ENCODE peak calls at places on chromosome 19, in ten cellular contexts. L is breast epithelium, G is fibroblast of the aortic adventitia, I is lung, V is thoracic aorta, C is HFF-Myc, O is heart right ventricle, E is neuronal stem cell, P is heart left ventricle, B is PC-3. K is an unnamed sample.

GRCh38 chr19:1907563-1908363 is 2.6 kb downstream of the ADAT3 start:
- DNase-seq in L (no peak), G (no peak), I (peak), V (no peak), C (no peak), O (no peak), E (no peak), P (no peak), B (peak), K (no peak)

GRCh38 chr19:54530866-54531265 is 28.2 kb downstream of the LAIR2 start:
- DNase-seq in L (no peak), G (no peak), I (no peak), V (no peak), C (no peak), O (no peak), E (no peak), P (no peak), B (no peak), K (no peak)

GRCh38 chr19:33282036-33282686 is 20.2 kb downstream of the CEBPA start:
- DNase-seq in L (no peak), G (no peak), I (no peak), V (no peak), C (no peak), O (no peak), E (no peak), P (no peak), B (peak), K (no peak)

GRCh38 chr19:5891938-5892771 is 11.4 kb downstream of the NDUFA11 start:
- DNase-seq in L (no peak), G (peak), I (no peak), V (no peak), C (no peak), O (no peak), E (peak), P (no peak), B (peak), K (no peak)

GRCh38 chr19:34171539-34171876 is 796 bp upstream of the LSM14A start:
- DNase-seq in L (no peak), G (peak), I (no peak), V (no peak), C (peak), O (no peak), E (no peak), P (no peak), B (peak), K (no peak)

GRCh38 chr19:6033744-6034264 is 55.9 kb upstream of the RANBP3 start:
- DNase-seq in L (peak), G (no peak), I (no peak), V (no peak), C (no peak), O (no peak), E (no peak), P (no peak), B (no peak), K (peak)

GRCh38 chr19:38657633-38658222 is 10.3 kb downstream of the ACTN4 start:
- DNase-seq in L (no peak), G (peak), I (no peak), V (no peak), C (no peak), O (no peak), E (no peak), P (no peak), B (peak), K (no peak)

GRCh38 chr19:43414554-43414953 is at the start of gene TEX101:
- DNase-seq in L (peak), G (no peak), I (no peak), V (no peak), C (no peak), O (no peak), E (no peak), P (no peak), B (no peak), K (no peak)

GRCh38 chr19:41548047-41548446 is 27.9 kb upstream of the CEACAM21 start:
- DNase-seq in L (no peak), G (no peak), I (no peak), V (no peak), C (no peak), O (no peak), E (no peak), P (no peak), B (no peak), K (no peak)

GRCh38 chr19:30074741-30075460 is 132.9 kb downstream of the URI1 start:
- DNase-seq in L (peak), G (no peak), I (no peak), V (no peak), C (no peak), O (no peak), E (no peak), P (no peak), B (no peak), K (peak)

GRCh38 chr19:2047449-2048103 is 3.5 kb downstream of the MKNK2 start:
- DNase-seq in L (no peak), G (no peak), I (no peak), V (no peak), C (no peak), O (no peak), E (no peak), P (no peak), B (peak), K (peak)

GRCh38 chr19:39499082-39499642 is 415 bp downstream of the DLL3 start:
- DNase-seq in L (no peak), G (no peak), I (no peak), V (no peak), C (no peak), O (no peak), E (no peak), P (no peak), B (no peak), K (no peak)

GRCh38 chr19:38073806-38074685 is 150.0 kb downstream of the DPF1 start:
- DNase-seq in L (no peak), G (no peak), I (no peak), V (no peak), C (no peak), O (no peak), E (peak), P (no peak), B (no peak), K (no peak)

GRCh38 chr19:31527443-31527842 is 178.2 kb upstream of the TSHZ3 start:
- DNase-seq in L (no peak), G (no peak), I (no peak), V (no peak), C (no peak), O (no peak), E (no peak), P (no peak), B (no peak), K (peak)

GRCh38 chr19:7687177-7687576 is 6.5 kb downstream of the TRAPPC5 start:
- DNase-seq in L (no peak), G (no peak), I (no peak), V (no peak), C (no peak), O (no peak), E (no peak), P (no peak), B (no peak), K (no peak)

GRCh38 chr19:39966617-39967016 is 4.3 kb upstream of the PSMC4 start:
- DNase-seq in L (no peak), G (no peak), I (no peak), V (no peak), C (no peak), O (no peak), E (no peak), P (no peak), B (no peak), K (no peak)

GRCh38 chr19:11091343-11092153 is 2.3 kb downstream of the LDLR start:
- DNase-seq in L (peak), G (peak), I (peak), V (peak), C (peak), O (peak), E (no peak), P (peak), B (peak), K (peak)

GRCh38 chr19:54104998-54105715 is 2.5 kb downstream of the NDUFA3 start:
- DNase-seq in L (no peak), G (no peak), I (no peak), V (no peak), C (no peak), O (no peak), E (no peak), P (no peak), B (no peak), K (peak)

GRCh38 chr19:29457413-29457812 is 68.4 kb upstream of the VSTM2B start:
- DNase-seq in L (no peak), G (no peak), I (no peak), V (no peak), C (no peak), O (no peak), E (no peak), P (no peak), B (no peak), K (no peak)

GRCh38 chr19:2446390-2446789 is 10.4 kb downstream of the LMNB2 start:
- DNase-seq in L (no peak), G (no peak), I (no peak), V (no peak), C (no peak), O (no peak), E (no peak), P (no peak), B (no peak), K (no peak)

GRCh38 chr19:8615022-8615421 is 4.5 kb upstream of the ADAMTS10 start:
- DNase-seq in L (no peak), G (peak), I (no peak), V (no peak), C (no peak), O (no peak), E (no peak), P (no peak), B (no peak), K (no peak)

GRCh38 chr19:41324921-41325639 is 15.1 kb downstream of the CCDC97 start:
- DNase-seq in L (no peak), G (peak), I (no peak), V (peak), C (no peak), O (peak), E (no peak), P (peak), B (peak), K (no peak)

GRCh38 chr19:50020481-50020880 is 4.7 kb downstream of the VRK3 start:
- DNase-seq in L (no peak), G (no peak), I (no peak), V (no peak), C (no peak), O (no peak), E (no peak), P (no peak), B (peak), K (no peak)
- H3K4me3 ChIP-seq in L (no peak), G (no peak), I (no peak), V (no peak), C (no peak), O (no peak), E (no peak), P (no peak), B (no peak), K (no peak)

GRCh38 chr19:45659096-45659729 is 8.8 kb upstream of the GIPR start:
- DNase-seq in L (no peak), G (no peak), I (no peak), V (no peak), C (no peak), O (no peak), E (no peak), P (no peak), B (no peak), K (no peak)

GRCh38 chr19:45655073-45655472 is 12.9 kb upstream of the GIPR start:
- DNase-seq in L (no peak), G (no peak), I (no peak), V (no peak), C (no peak), O (no peak), E (no peak), P (no peak), B (no peak), K (no peak)

GRCh38 chr19:45653634-45654033 is 14.4 kb upstream of the GIPR start:
- DNase-seq in L (no peak), G (no peak), I (no peak), V (no peak), C (no peak), O (no peak), E (no peak), P (no peak), B (no peak), K (no peak)

DNA sequence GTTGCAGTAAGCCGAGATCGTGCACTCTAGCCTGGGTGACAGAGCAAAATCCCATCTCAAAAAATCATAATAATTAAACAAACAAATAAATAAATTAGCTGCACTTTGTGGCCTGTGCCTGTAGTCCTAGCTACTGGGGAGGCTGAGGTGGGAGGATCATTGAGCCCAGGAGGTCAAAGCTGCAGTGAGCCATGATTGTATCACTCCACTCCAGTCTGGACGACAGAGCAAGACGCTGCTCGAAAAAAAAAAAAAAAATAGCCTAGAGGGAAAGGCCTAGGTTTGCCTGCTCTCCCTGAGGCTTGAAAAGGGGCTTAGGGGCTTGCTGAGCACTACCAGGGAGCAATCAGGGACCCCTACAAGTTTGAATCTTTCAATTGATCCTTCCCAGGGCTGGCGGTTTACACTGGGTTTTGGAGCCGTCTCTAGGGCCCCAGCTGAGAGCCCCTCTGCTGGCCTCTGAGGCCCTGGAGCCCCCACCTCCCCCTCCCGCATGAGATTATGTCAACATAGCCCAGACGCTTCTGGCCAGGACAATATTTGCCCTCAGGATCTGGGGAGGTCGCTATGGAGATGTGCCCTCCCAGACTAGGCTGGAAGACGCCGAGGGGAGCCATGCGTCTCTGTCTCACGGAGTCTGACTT is 10.4 kb upstream of the GIPR start:
- DNase-seq in L (no peak), G (no peak), I (no peak), V (no peak), C (no peak), O (no peak), E (no peak), P (no peak), B (no peak), K (no peak)
- H3K4me3 ChIP-seq in L (no peak), G (no peak), I (no peak), V (no peak), C (no peak), O (no peak), E (no peak), P (no peak), B (no peak), K (no peak)

GRCh38 chr19:51469162-51469561 is 9.2 kb upstream of the CEACAM18 start:
- DNase-seq in L (peak), G (no peak), I (no peak), V (no peak), C (no peak), O (no peak), E (no peak), P (no peak), B (no peak), K (no peak)
- H3K4me3 ChIP-seq in L (no peak), G (no peak), I (no peak), V (no peak), C (no peak), O (no peak), E (no peak), P (no peak), B (no peak), K (no peak)

DNA sequence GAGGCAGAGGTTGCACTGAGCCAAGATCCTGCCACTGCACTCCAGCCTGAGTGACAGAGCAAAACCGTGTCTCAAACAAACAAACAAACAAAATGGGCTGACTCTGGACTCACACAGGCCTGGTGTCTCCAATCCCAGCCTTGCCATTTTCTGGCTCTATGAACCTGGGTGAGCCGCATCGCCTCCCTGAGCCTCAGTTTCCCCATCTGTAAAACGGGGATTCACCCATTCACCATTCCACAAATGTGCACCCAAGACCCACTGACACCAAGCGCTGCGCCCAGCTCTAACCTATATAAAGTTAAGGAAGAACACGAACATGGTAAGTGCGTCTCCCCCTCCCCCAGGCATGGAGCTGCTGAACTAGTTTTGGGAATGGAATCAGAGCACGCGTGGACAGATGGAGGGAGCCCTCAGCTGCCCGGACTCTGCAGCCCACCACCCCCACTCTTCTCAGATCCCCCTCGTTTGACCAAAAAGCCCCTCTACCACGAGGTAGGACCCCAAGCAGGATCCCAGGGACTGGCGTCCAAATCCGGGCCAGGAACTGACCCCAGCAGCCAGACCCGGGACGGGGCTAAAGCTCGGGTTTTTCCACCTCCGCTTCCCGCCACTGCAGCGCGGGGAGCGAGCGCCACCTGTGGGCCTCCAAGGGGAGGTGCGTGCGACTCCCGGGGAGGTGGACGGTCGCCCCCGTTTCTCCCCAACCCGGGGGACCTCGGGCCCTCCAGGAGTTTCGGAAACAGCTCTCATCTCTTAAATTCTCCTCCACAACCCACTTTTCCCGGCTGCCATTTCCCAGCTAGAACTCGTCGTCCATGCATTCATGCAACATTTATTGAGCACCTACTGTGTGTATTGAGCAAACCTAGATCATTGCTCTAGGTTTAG is 33.0 kb upstream of the ADGRE5 start:
- DNase-seq in L (peak), G (peak), I (peak), V (no peak), C (no peak), O (peak), E (peak), P (peak), B (peak), K (no peak)
- H3K4me3 ChIP-seq in L (no peak), G (peak), I (no peak), V (peak), C (peak), O (peak), E (no peak), P (peak), B (peak), K (peak)

GRCh38 chr19:9860407-9860806 is 25.3 kb downstream of the PIN1 start:
- DNase-seq in L (no peak), G (no peak), I (no peak), V (no peak), C (no peak), O (no peak), E (no peak), P (no peak), B (no peak), K (no peak)
- H3K4me3 ChIP-seq in L (no peak), G (no peak), I (no peak), V (no peak), C (no peak), O (no peak), E (no peak), P (no peak), B (no peak), K (no peak)

DNA sequence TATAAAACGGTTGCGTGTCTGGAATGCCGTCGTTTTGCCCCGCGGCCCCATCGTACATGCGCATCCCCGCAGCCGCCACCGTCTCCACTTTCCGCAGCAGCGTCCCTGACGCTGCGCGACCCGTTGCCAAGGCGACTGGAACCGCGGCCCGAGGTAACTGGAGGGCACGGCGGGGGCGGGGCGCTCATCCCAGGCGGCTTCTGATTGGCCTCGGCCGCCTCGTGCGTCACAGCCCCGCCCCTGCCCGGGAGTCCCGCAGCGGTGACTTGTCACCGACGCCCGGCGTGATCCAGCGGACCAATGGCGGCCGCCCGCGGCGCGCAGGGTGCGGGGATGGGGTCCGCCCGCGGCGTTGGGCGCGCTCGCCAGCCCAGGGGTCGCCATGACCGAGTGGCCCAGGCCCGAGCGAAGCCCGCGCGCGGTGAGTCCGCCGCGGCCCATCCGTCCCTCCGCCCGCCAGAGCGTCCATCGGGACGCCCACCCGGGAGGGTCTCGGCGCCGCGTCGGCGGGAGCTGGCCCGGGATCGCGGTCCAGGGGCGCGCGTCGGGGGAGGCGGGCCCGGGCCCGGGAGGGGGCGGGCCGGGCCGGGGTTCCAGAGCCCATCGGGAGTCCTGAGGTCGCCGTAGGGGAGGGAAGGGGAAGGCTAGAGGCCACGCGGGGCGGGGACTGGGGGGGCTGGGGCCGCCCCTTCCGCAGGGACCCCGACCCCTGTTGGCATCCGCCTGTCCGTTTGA is at the start of gene ZSCAN1:
- DNase-seq in L (peak), G (peak), I (peak), V (no peak), C (no peak), O (peak), E (peak), P (peak), B (no peak), K (peak)
- H3K4me3 ChIP-seq in L (peak), G (peak), I (peak), V (peak), C (no peak), O (peak), E (peak), P (peak), B (no peak), K (peak)

GRCh38 chr19:14817052-14817451 is 17.9 kb downstream of the OR7A5 start:
- DNase-seq in L (no peak), G (no peak), I (no peak), V (no peak), C (no peak), O (no peak), E (no peak), P (no peak), B (no peak), K (no peak)

GRCh38 chr19:14821958-14822357 is 13.0 kb downstream of the OR7A5 start:
- DNase-seq in L (no peak), G (no peak), I (no peak), V (no peak), C (no peak), O (no peak), E (no peak), P (no peak), B (no peak), K (no peak)

GRCh38 chr19:14814982-14815381 is 20.0 kb downstream of the OR7A5 start:
- DNase-seq in L (no peak), G (no peak), I (no peak), V (no peak), C (no peak), O (no peak), E (no peak), P (no peak), B (no peak), K (no peak)

DNA sequence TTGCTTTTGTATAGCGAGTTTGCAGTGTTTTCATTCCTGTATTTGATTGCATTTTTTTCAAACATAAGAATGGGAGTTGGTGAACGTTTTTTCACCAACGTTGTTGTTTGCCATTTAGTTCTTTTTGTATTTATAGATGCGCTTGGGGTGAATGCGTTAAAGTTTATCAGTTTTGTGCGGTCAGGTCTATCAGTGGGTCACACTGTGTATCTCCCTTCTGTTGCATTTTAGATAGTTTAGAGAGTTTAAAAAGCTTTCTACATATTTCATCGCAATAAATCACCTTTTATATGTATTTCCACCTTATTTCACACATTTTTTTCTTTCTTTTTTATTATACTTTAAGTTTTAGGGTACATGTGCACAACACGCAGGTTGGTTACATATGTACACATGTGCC is 16.4 kb downstream of the OR7A5 start:
- DNase-seq in L (no peak), G (no peak), I (no peak), V (no peak), C (no peak), O (no peak), E (no peak), P (no peak), B (no peak), K (no peak)
- H3K4me3 ChIP-seq in L (no peak), G (no peak), I (no peak), V (no peak), C (no peak), O (no peak), E (no peak), P (no peak), B (no peak), K (no peak)